ENCODE peak calls at places on chromosome 2, in six cellular contexts. One of them, this sample, is unnamed.

GRCh38 chr2:27255187-27255586 is 7.7 kb downstream of the SLC30A3 start:
- DNase-seq in hippocampal formation: no peak
- DNase-seq in AG04450: no peak
- DNase-seq in GM12865: no peak
- DNase-seq in GM03348: peak
- DNase-seq in AG09319: no peak
- DNase-seq in this sample: no peak

GRCh38 chr2:673615-674318 is 3.4 kb downstream of the TMEM18 start:
- DNase-seq in hippocampal formation: no peak
- DNase-seq in AG04450: no peak
- DNase-seq in GM12865: no peak
- DNase-seq in GM03348: peak
- DNase-seq in AG09319: no peak
- DNase-seq in this sample: no peak

GRCh38 chr2:149903626-149904025 is 316.1 kb upstream of the MMADHC start:
- DNase-seq in hippocampal formation: no peak
- DNase-seq in AG04450: no peak
- DNase-seq in GM12865: no peak
- DNase-seq in GM03348: peak
- DNase-seq in AG09319: no peak
- DNase-seq in this sample: no peak

GRCh38 chr2:74764429-74765272 is 69.3 kb upstream of the HK2 start:
- DNase-seq in hippocampal formation: no peak
- DNase-seq in AG04450: no peak
- DNase-seq in GM12865: peak
- DNase-seq in GM03348: no peak
- DNase-seq in AG09319: no peak
- DNase-seq in this sample: no peak

GRCh38 chr2:58571181-58571852 is 330.2 kb upstream of the FANCL start:
- DNase-seq in hippocampal formation: peak
- DNase-seq in AG04450: peak
- DNase-seq in GM12865: peak
- DNase-seq in GM03348: peak
- DNase-seq in AG09319: peak
- DNase-seq in this sample: no peak

GRCh38 chr2:72144412-72144745 is 3.3 kb downstream of the CYP26B1 start:
- DNase-seq in hippocampal formation: no peak
- DNase-seq in AG04450: no peak
- DNase-seq in GM12865: no peak
- DNase-seq in GM03348: no peak
- DNase-seq in AG09319: no peak
- DNase-seq in this sample: peak

GRCh38 chr2:128372621-128373341 is 54.1 kb upstream of the HS6ST1 start:
- DNase-seq in hippocampal formation: no peak
- DNase-seq in AG04450: no peak
- DNase-seq in GM12865: peak
- DNase-seq in GM03348: no peak
- DNase-seq in AG09319: no peak
- DNase-seq in this sample: no peak

GRCh38 chr2:45237850-45238542 is 228.7 kb upstream of the SIX2 start:
- DNase-seq in hippocampal formation: no peak
- DNase-seq in AG04450: peak
- DNase-seq in GM12865: no peak
- DNase-seq in GM03348: peak
- DNase-seq in AG09319: peak
- DNase-seq in this sample: peak

GRCh38 chr2:23537991-23538390 is 153.0 kb downstream of the KLHL29 start:
- DNase-seq in hippocampal formation: no peak
- DNase-seq in AG04450: no peak
- DNase-seq in GM12865: no peak
- DNase-seq in GM03348: no peak
- DNase-seq in AG09319: no peak
- DNase-seq in this sample: peak

GRCh38 chr2:49021170-49021743 is 133.1 kb downstream of the FSHR start:
- DNase-seq in hippocampal formation: no peak
- DNase-seq in AG04450: no peak
- DNase-seq in GM12865: no peak
- DNase-seq in GM03348: no peak
- DNase-seq in AG09319: no peak
- DNase-seq in this sample: no peak

GRCh38 chr2:151367571-151367970 is 10.2 kb downstream of the TNFAIP6 start:
- DNase-seq in hippocampal formation: no peak
- DNase-seq in AG04450: no peak
- DNase-seq in GM12865: no peak
- DNase-seq in GM03348: no peak
- DNase-seq in AG09319: no peak
- DNase-seq in this sample: no peak

GRCh38 chr2:172446524-172447063 is 19.2 kb downstream of the ITGA6 start:
- DNase-seq in hippocampal formation: no peak
- DNase-seq in AG04450: no peak
- DNase-seq in GM12865: no peak
- DNase-seq in GM03348: no peak
- DNase-seq in AG09319: no peak
- DNase-seq in this sample: no peak

GRCh38 chr2:176491172-176491904 is 222.1 kb downstream of the MTX2 start:
- DNase-seq in hippocampal formation: no peak
- DNase-seq in AG04450: peak
- DNase-seq in GM12865: peak
- DNase-seq in GM03348: peak
- DNase-seq in AG09319: peak
- DNase-seq in this sample: peak

GRCh38 chr2:230991598-230991997 is 4.3 kb upstream of the SPATA3 start:
- DNase-seq in hippocampal formation: no peak
- DNase-seq in AG04450: no peak
- DNase-seq in GM12865: no peak
- DNase-seq in GM03348: no peak
- DNase-seq in AG09319: no peak
- DNase-seq in this sample: no peak

GRCh38 chr2:176117823-176118376 is 1.3 kb downstream of the HOXD10 start:
- DNase-seq in hippocampal formation: no peak
- DNase-seq in AG04450: no peak
- DNase-seq in GM12865: no peak
- DNase-seq in GM03348: no peak
- DNase-seq in AG09319: no peak
- DNase-seq in this sample: no peak

This sample was measured in right cardiac atrium.